ENCODE peak calls at places on chromosomes 5 and 9, in six cellular contexts. M is breast epithelium, B is astrocyte of the spinal cord, J is OCI-LY7, C is AG04450, T is HCT116. U is an unnamed sample.

GRCh38 chr9:33297455-33297854 is 7.1 kb downstream of the NFX1 start:
- DNase-seq in M (no peak), B (no peak), C (no peak), J (peak), T (no peak), U (no peak)

GRCh38 chr9:127058645-127059021 is 63.8 kb downstream of the ANGPTL2 start:
- DNase-seq in B (no peak), T (no peak), J (no peak), M (no peak), C (no peak), U (peak)

GRCh38 chr9:88418715-88419540 is 30.7 kb downstream of the SPIN1 start:
- DNase-seq in B (peak), M (no peak), J (no peak), C (no peak), T (no peak), U (no peak)

GRCh38 chr9:80156725-80157124 is 585.0 kb downstream of the TLE4 start:
- DNase-seq in M (no peak), B (peak), T (no peak), J (no peak), C (no peak), U (no peak)

GRCh38 chr5:1421521-1422341 is 23.5 kb downstream of the SLC6A3 start:
- DNase-seq in M (no peak), T (no peak), J (no peak), B (no peak), C (no peak), U (no peak)

GRCh38 chr5:109965634-109966033 is 275.9 kb downstream of the MAN2A1 start:
- DNase-seq in M (no peak), T (no peak), J (no peak), B (no peak), C (no peak), U (no peak)

GRCh38 chr9:96232539-96233241 is 69.3 kb downstream of the HSD17B3 start:
- DNase-seq in T (no peak), M (no peak), J (peak), B (peak), C (peak), U (no peak)

GRCh38 chr5:8491254-8491653 is 622.3 kb downstream of the MTRR start:
- DNase-seq in T (no peak), B (no peak), J (no peak), C (no peak), M (no peak), U (no peak)

GRCh38 chr5:31381299-31381698 is 150.6 kb downstream of the DROSHA start:
- DNase-seq in J (no peak), B (no peak), C (no peak), M (no peak), T (no peak), U (no peak)

GRCh38 chr9:125631391-125632085 is 75.5 kb downstream of the MAPKAP1 start:
- DNase-seq in C (no peak), B (peak), T (no peak), J (peak), M (no peak), U (no peak)

GRCh38 chr9:107175039-107175438 is 108.0 kb upstream of the RAD23B start:
- DNase-seq in B (no peak), T (no peak), J (no peak), M (no peak), C (no peak), U (no peak)

GRCh38 chr5:173498286-173498685 is 118.2 kb downstream of the BOD1 start:
- DNase-seq in J (no peak), C (no peak), T (no peak), B (peak), M (no peak), U (no peak)

GRCh38 chr9:74041588-74041987 is 455.5 kb upstream of the RORB start:
- DNase-seq in J (no peak), C (no peak), T (no peak), M (no peak), B (no peak), U (no peak)

GRCh38 chr5:75630875-75631274 is 19.6 kb downstream of the ANKDD1B start:
- DNase-seq in T (no peak), J (no peak), M (no peak), C (no peak), B (no peak), U (no peak)

GRCh38 chr5:134438641-134439621 is 27.2 kb upstream of the CDKN2AIPNL start:
- DNase-seq in J (no peak), T (no peak), B (peak), C (peak), M (peak), U (peak)

GRCh38 chr9:77927265-77927664 is 104.3 kb downstream of the GNAQ start:
- DNase-seq in M (no peak), T (no peak), B (peak), J (no peak), C (no peak), U (no peak)
- H3K4me3 ChIP-seq in M (no peak), T (no peak), B (no peak), J (no peak), C (no peak), U (no peak)

GRCh38 chr5:146130440-146131045 is 25.2 kb upstream of the PLAC8L1 start:
- DNase-seq in M (no peak), B (peak), T (no peak), J (peak), C (peak), U (no peak)
- TF ChIP-seq CTCF in M (no peak), B (peak), T (peak), J (peak), C (peak), U (peak)

GRCh38 chr9:91211414-91211813 is 150.3 kb downstream of the AUH start:
- DNase-seq in M (no peak), T (no peak), B (no peak), J (no peak), C (no peak), U (no peak)
- H3K4me3 ChIP-seq in M (no peak), T (no peak), B (no peak), J (no peak), C (no peak), U (no peak)

DNA sequence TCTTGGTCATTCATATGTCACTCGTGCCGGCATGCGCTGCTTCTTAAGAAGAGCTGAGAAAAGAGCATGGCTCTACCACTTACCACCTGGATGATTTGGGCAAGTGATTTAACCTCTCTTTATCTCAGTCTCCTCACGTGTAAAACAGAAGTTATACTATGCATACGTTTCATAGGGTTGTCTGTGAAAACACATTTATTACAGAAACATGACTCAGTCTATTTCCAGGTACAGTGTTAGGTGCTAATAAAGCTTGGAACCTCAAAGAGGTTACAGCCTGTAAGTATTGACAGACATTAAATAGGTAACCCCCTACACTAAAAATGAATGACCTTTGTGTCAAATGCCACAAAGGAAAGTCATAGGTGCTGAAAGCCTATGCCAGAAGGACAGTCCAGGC is 43.1 kb downstream of the MED27 start:
- DNase-seq in M (no peak), C (no peak), J (no peak), B (no peak), T (no peak), U (no peak)
- TF ChIP-seq CTCF in M (no peak), C (no peak), J (no peak), B (no peak), T (no peak), U (no peak)

GRCh38 chr5:3590253-3590966 is 5.2 kb upstream of the IRX1 start:
- DNase-seq in T (no peak), J (no peak), C (no peak), B (no peak), M (no peak), U (no peak)

GRCh38 chr5:3594514-3595101 is 1.0 kb upstream of the IRX1 start:
- DNase-seq in T (no peak), M (no peak), J (no peak), B (peak), C (no peak), U (no peak)

GRCh38 chr5:3593771-3594513 is 1.7 kb upstream of the IRX1 start:
- DNase-seq in J (no peak), B (peak), M (no peak), C (no peak), T (no peak), U (no peak)

GRCh38 chr5:3592298-3592697 is 3.3 kb upstream of the IRX1 start:
- DNase-seq in J (no peak), T (no peak), B (no peak), C (no peak), M (no peak), U (no peak)

DNA sequence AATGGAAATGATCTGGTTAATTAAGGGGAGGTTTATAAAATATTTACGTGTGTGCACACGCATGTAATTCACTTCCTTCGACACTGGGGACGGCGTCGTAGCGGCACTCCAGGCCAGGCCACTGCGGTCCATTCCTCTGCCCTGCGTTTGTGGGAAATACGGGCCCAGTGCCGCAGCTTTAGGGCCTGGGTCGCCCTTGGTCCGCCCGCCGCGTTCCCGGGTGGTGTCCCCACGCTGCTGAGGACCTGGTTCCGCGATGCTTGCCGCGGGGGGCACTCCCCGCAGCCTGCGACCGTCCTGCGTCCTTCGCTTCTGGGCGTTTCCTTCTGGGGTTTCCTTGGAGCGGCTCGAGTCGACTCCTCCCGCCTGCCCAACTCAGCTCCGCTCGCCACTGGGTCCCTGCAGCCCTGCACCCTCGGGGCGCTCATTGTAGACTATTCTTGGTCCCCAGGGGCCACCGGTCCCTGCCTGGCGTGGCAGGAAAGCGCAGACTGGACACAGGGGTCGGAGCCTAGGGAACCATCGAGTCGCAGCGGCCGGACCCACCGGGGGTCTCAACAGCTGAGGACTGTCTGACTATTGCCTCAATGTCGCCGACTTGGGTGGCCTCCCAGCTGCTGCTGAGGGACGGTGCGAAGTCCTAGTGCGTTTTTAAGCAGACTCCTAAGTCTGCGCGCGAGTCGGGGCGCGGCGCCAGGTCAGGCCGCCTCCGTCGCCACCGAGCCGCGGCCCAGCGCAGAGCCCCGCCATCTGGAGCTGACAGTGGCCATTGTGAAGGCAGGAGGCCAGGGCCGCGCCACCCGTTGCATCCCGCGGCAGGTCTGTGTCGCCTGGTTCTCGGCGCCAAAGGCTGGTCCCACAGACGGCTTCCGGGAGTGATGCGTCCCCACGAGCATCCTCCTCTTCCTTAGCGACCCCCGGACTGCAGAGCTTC is 4.4 kb upstream of the IRX1 start:
- DNase-seq in B (no peak), C (no peak), J (no peak), M (no peak), T (no peak), U (no peak)
- H3K4me3 ChIP-seq in B (no peak), C (no peak), J (no peak), M (peak), T (no peak), U (no peak)